ENCODE peak calls at places on chromosomes 16 and 17, in five cellular contexts. C is choroid plexus epithelial cell; R is stimulated activated naive CD4-positive, alpha-beta T cell; B is H9; V is activated T-cell treated with anti-CD3 and anti-CD28 coated beads, Interleukin-2, amount 50 U/mL, for 72 hours. H is an unnamed sample.
A peak's percentile ranks its signal among the peaks of the same experiment; 100 is the strongest.

GRCh38 chr17:38706625-38707298 is 1.7 kb downstream of the MLLT6 start:
- DNase-seq in C (no peak), R (peak; percentile 29), B (no peak), V (peak; percentile 36), H (no peak)

GRCh38 chr16:24645739-24646645 is 83.5 kb upstream of the TNRC6A start:
- DNase-seq in C (peak; percentile 99), R (no peak), B (no peak), V (no peak), H (peak; percentile 100)

GRCh38 chr16:85393674-85394510 is 219.2 kb upstream of the GSE1 start:
- DNase-seq in C (peak; percentile 73), R (peak; percentile 46), B (peak; percentile 76), V (peak; percentile 75), H (peak; percentile 40)

GRCh38 chr17:9768381-9768934 is 22.9 kb downstream of the DHRS7C start:
- DNase-seq in C (peak; percentile 56), R (no peak), B (no peak), V (peak; percentile 2), H (peak; percentile 16)

GRCh38 chr17:7478276-7479138 is 924 bp downstream of the ZBTB4 start:
- DNase-seq in C (peak; percentile 26), R (peak; percentile 78), B (no peak), V (peak; percentile 65), H (peak; percentile 18)

GRCh38 chr17:18141210-18141803 is 32.8 kb downstream of the MYO15A start:
- DNase-seq in C (peak; percentile 72), R (peak; percentile 58), B (no peak), V (peak; percentile 38), H (peak; percentile 55)

GRCh38 chr16:1493746-1494094 is 560 bp downstream of the TELO2 start:
- DNase-seq in C (no peak), R (no peak), B (no peak), V (no peak), H (no peak)

GRCh38 chr16:24635900-24636610 is 93.4 kb upstream of the TNRC6A start:
- DNase-seq in C (peak; percentile 97), R (no peak), B (no peak), V (no peak), H (peak; percentile 91)

GRCh38 chr17:80396680-80397387 is 18.1 kb upstream of the ENDOV start:
- DNase-seq in C (no peak), R (no peak), B (no peak), V (no peak), H (no peak)

GRCh38 chr17:74361613-74362391 is at the start of gene BTBD17:
- DNase-seq in C (peak; percentile 51), R (no peak), B (peak; percentile 95), V (peak; percentile 49), H (no peak)